ENCODE peak calls at places on chromosomes 12 and 14, in six cellular contexts. F is uterus, I is endothelial cell of umbilical vein, M is WERI-Rb-1, S is K562, Z is lung. T is an unnamed sample.

GRCh38 chr14:24314377-24315193 is 3.3 kb downstream of the LTB4R start:
- DNase-seq in I (no peak), Z (no peak), F (no peak), S (no peak), M (no peak), T (no peak)

GRCh38 chr14:55804198-55804553 is 224.2 kb downstream of the KTN1 start:
- DNase-seq in I (no peak), F (no peak), S (no peak), Z (no peak), M (no peak), T (no peak)

GRCh38 chr14:40218282-40218941 is 786.2 kb upstream of the FBXO33 start:
- DNase-seq in I (no peak), S (no peak), M (no peak), F (no peak), Z (no peak), T (no peak)

GRCh38 chr12:11543513-11544168 is 105.8 kb upstream of the ETV6 start:
- DNase-seq in Z (no peak), I (no peak), M (no peak), F (no peak), S (no peak), T (no peak)

GRCh38 chr12:121668750-121669524 is 517 bp downstream of the MORN3 start:
- DNase-seq in I (peak), M (peak), S (peak), F (no peak), Z (no peak), T (no peak)

GRCh38 chr12:22626429-22626828 is 1.5 kb downstream of the ETNK1 start:
- DNase-seq in F (no peak), M (no peak), I (peak), S (peak), Z (no peak), T (peak)

GRCh38 chr14:22070119-22070982 is 396.7 kb upstream of the OR4E1 start:
- DNase-seq in M (no peak), S (peak), I (peak), Z (no peak), F (no peak), T (no peak)

GRCh38 chr14:54487771-54488170 is 1.0 kb downstream of the GMFB start:
- DNase-seq in F (no peak), M (no peak), Z (no peak), I (peak), S (no peak), T (no peak)

GRCh38 chr12:107631715-107632114 is 53.9 kb upstream of the PWP1 start:
- DNase-seq in F (no peak), M (no peak), S (no peak), I (no peak), Z (no peak), T (no peak)

GRCh38 chr12:75881910-75882309 is 149.7 kb downstream of the PHLDA1 start:
- DNase-seq in F (no peak), Z (no peak), S (no peak), M (no peak), I (peak), T (no peak)

GRCh38 chr12:13079440-13079906 is 24.0 kb downstream of the GSG1 start:
- DNase-seq in Z (no peak), I (peak), M (no peak), S (no peak), F (no peak), T (no peak)

GRCh38 chr12:58765653-58766554 is 154.4 kb downstream of the LRIG3 start:
- DNase-seq in Z (no peak), I (no peak), M (no peak), F (no peak), S (no peak), T (no peak)

GRCh38 chr12:32864731-32865130 is 31.8 kb downstream of the PKP2 start:
- DNase-seq in M (no peak), S (no peak), Z (no peak), F (no peak), I (no peak), T (no peak)

GRCh38 chr12:57817261-57817989 is 1.1 kb downstream of the AVIL start:
- DNase-seq in Z (no peak), M (no peak), I (no peak), S (no peak), F (no peak), T (no peak)

GRCh38 chr12:47741340-47741703 is 16.0 kb upstream of the ENDOU start:
- DNase-seq in I (peak), Z (peak), F (peak), M (no peak), S (no peak), T (no peak)

GRCh38 chr12:41850046-41850445 is 294.6 kb downstream of the GXYLT1 start:
- DNase-seq in M (no peak), I (peak), S (no peak), F (no peak), Z (no peak), T (no peak)

GRCh38 chr12:115000038-115000437 is 316.1 kb upstream of the TBX3 start:
- DNase-seq in M (no peak), F (no peak), I (no peak), S (no peak), Z (no peak), T (peak)

GRCh38 chr12:103728323-103728722 is 112.7 kb downstream of the NT5DC3 start:
- DNase-seq in I (no peak), S (no peak), Z (no peak), M (no peak), F (no peak), T (no peak)

GRCh38 chr12:55702861-55703260 is 4.8 kb downstream of the ITGA7 start:
- DNase-seq in M (no peak), S (no peak), Z (no peak), F (no peak), I (no peak), T (no peak)

GRCh38 chr12:118741196-118741595 is 240.1 kb upstream of the SRRM4 start:
- DNase-seq in I (no peak), Z (no peak), S (no peak), F (no peak), M (no peak), T (no peak)

GRCh38 chr14:61315288-61315687 is 6.1 kb upstream of the PRKCH start:
- DNase-seq in S (no peak), Z (no peak), F (no peak), M (no peak), I (no peak), T (no peak)

GRCh38 chr12:31011336-31011735 is 62.3 kb upstream of the DDX11 start:
- DNase-seq in Z (no peak), F (no peak), I (no peak), S (no peak), M (no peak), T (no peak)

DNA sequence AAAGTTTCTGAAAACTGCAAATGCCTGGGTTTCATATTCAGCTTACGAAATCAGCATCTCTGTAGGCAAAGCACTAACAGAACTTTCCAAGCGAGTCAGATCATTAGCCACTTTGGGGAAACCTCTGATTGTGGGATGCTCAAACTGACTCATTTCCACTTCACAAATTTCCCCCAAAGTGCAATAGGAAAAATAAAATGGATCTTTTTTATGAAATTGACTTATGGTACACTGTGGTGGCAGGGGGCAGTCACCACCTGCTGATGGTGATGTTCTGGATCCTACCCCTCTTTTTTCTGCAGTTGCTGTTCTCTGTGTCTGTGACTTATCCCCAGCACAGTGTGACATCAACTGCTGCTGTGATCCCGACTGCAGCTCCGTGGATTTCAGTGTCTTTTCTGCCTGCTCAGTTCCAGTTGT is 5.6 kb downstream of the TCTN1 start:
- DNase-seq in I (no peak), M (no peak), F (no peak), Z (no peak), S (no peak), T (no peak)
- TF ChIP-seq CTCF in I (no peak), M (peak), F (no peak), Z (no peak), S (no peak), T (peak)

GRCh38 chr12:46664771-46665287 is 161.0 kb downstream of the SLC38A4 start:
- DNase-seq in Z (no peak), I (peak), M (no peak), S (peak), F (no peak), T (peak)
- H3K4me3 ChIP-seq in Z (no peak), I (no peak), M (no peak), S (no peak), F (no peak), T (no peak)

GRCh38 chr12:89236237-89236636 is 116.1 kb downstream of the DUSP6 start:
- DNase-seq in Z (no peak), I (peak), F (no peak), S (no peak), M (no peak), T (no peak)

GRCh38 chr12:89239534-89239933 is 112.8 kb downstream of the DUSP6 start:
- DNase-seq in M (no peak), Z (no peak), S (no peak), I (no peak), F (no peak), T (no peak)

GRCh38 chr12:89237763-89238162 is 114.5 kb downstream of the DUSP6 start:
- DNase-seq in S (no peak), I (no peak), M (no peak), Z (no peak), F (no peak), T (no peak)

GRCh38 chr12:89236748-89237428 is 115.4 kb downstream of the DUSP6 start:
- DNase-seq in Z (no peak), I (no peak), M (no peak), F (no peak), S (no peak), T (peak)

DNA sequence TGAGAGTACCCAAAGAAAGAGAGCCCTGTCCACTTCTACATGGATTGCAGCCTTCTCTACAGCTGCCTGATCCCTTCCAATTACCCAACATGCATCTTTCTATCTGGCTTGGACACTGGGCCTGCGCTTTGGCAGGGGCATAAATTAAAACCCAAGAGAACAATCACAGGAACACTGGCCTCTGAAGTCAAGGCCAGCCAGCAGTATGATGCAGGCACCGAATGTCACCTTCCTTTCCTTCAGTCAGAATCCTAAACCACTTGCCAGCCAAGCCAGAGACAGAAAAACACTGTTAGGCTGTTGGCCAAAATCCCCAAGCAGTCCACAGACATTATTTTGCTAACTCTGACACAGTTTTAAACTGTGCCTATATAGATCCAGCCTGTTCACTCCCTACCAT is 113.7 kb downstream of the DUSP6 start:
- DNase-seq in S (no peak), M (no peak), I (peak), Z (no peak), F (peak), T (no peak)
- H3K27ac ChIP-seq in S (no peak), M (no peak), I (peak), Z (peak), F (peak), T (no peak)

GRCh38 chr12:67222302-67222701 is 46.9 kb upstream of the CAND1 start:
- DNase-seq in I (no peak), F (no peak), Z (no peak), M (no peak), S (peak), T (peak)

GRCh38 chr12:67217647-67218046 is 51.5 kb upstream of the CAND1 start:
- DNase-seq in M (no peak), Z (no peak), S (no peak), F (no peak), I (no peak), T (no peak)

GRCh38 chr12:67223225-67223624 is 45.9 kb upstream of the CAND1 start:
- DNase-seq in I (no peak), F (no peak), S (no peak), Z (no peak), M (no peak), T (no peak)

DNA sequence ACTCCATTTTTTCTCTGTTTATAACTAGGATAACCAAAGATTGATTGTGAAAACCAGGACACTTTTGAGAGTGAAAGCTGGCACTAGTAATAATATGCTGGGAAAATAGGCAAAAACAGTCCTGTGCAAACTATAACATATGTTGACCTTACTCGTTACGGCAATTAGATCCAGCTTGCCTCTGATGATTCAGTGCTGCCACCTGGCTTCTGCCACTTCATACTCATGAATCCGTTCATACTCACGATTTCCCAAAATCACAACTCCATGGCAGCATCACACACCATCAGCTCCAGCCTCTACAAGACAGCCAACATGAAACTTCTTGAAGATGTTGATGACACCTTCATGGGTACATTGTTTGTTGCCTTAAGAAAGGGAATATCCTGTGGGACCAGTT is 49.1 kb upstream of the CAND1 start:
- DNase-seq in F (no peak), S (peak), Z (no peak), M (peak), I (no peak), T (no peak)
- TF ChIP-seq CTCF in F (no peak), S (peak), Z (no peak), M (peak), I (no peak), T (peak)

GRCh38 chr12:110079477-110080400 is 31.4 kb upstream of the C12orf76 start:
- DNase-seq in S (peak), M (no peak), F (no peak), I (peak), Z (peak), T (no peak)
- H3K4me3 ChIP-seq in S (no peak), M (no peak), F (no peak), I (no peak), Z (no peak), T (no peak)

GRCh38 chr12:3299929-3300832 is 190.8 kb upstream of the PRMT8 start:
- DNase-seq in I (peak), M (peak), Z (peak), S (peak), F (peak), T (peak)
- H3K27ac ChIP-seq in I (peak), M (no peak), Z (no peak), S (no peak), F (no peak), T (peak)

GRCh38 chr12:50087159-50087558 is 2.0 kb downstream of the SMARCD1 start:
- DNase-seq in M (no peak), S (no peak), F (no peak), I (no peak), Z (no peak), T (no peak)
- TF ChIP-seq CTCF in M (no peak), S (no peak), F (no peak), I (no peak), Z (no peak), T (no peak)

T was measured in brain microvascular endothelial cell.